ENCODE peak calls at places on chromosomes 13 and 19, in six cellular contexts. C is heart right ventricle; J is lung; L is mammary epithelial cell; Q is CD8-positive, alpha-beta T cell; V is esophagus squamous epithelium. D is an unnamed sample.

GRCh38 chr13:42486711-42487198 is 87.2 kb upstream of the TNFSF11 start:
- DNase-seq in C (no peak), J (no peak), L (peak; percentile 88), Q (no peak), V (no peak), D (peak; percentile 90)

GRCh38 chr19:19745496-19746285 is 12.8 kb upstream of the ZNF14 start:
- DNase-seq in C (no peak), J (peak; percentile 20), L (no peak), Q (no peak), V (no peak), D (no peak)

GRCh38 chr13:23288564-23288963 is 107.8 kb downstream of the SGCG start:
- DNase-seq in C (no peak), J (no peak), L (no peak), Q (no peak), V (no peak), D (no peak)

GRCh38 chr19:12272386-12272785 is 22.3 kb downstream of the ZNF44 start:
- DNase-seq in C (no peak), J (no peak), L (no peak), Q (no peak), V (no peak), D (no peak)

GRCh38 chr13:98083936-98084335 is 59.0 kb upstream of the FARP1 start:
- DNase-seq in C (no peak), J (no peak), L (peak; percentile 16), Q (no peak), V (no peak), D (peak; percentile 54)

GRCh38 chr13:79628463-79628862 is 147.5 kb downstream of the NDFIP2 start:
- DNase-seq in C (no peak), J (no peak), L (no peak), Q (no peak), V (no peak), D (no peak)

GRCh38 chr13:52779028-52779612 is 39.5 kb upstream of the CNMD start:
- DNase-seq in C (no peak), J (no peak), L (peak; percentile 52), Q (no peak), V (no peak), D (no peak)

GRCh38 chr19:37691881-37692504 is 27.6 kb downstream of the ZNF607 start:
- DNase-seq in C (peak; percentile 85), J (peak; percentile 69), L (peak; percentile 39), Q (peak; percentile 76), V (peak; percentile 31), D (peak; percentile 32)

GRCh38 chr13:66829803-66830202 is 400.3 kb downstream of the PCDH9 start:
- DNase-seq in C (no peak), J (no peak), L (no peak), Q (no peak), V (no peak), D (no peak)

GRCh38 chr13:73224708-73225107 is 165.9 kb downstream of the KLF5 start:
- DNase-seq in C (no peak), J (no peak), L (peak; percentile 85), Q (no peak), V (no peak), D (no peak)

GRCh38 chr13:37481005-37481857 is 117.3 kb downstream of the POSTN start:
- DNase-seq in C (no peak), J (no peak), L (peak; percentile 46), Q (no peak), V (no peak), D (no peak)

GRCh38 chr19:10861118-10861651 is 10.2 kb upstream of the CARM1 start:
- DNase-seq in C (no peak), J (no peak), L (no peak), Q (no peak), V (no peak), D (no peak)

GRCh38 chr13:96020155-96020575 is 33.0 kb downstream of the UGGT2 start:
- DNase-seq in C (peak; percentile 29), J (no peak), L (peak; percentile 39), Q (no peak), V (no peak), D (peak; percentile 50)

GRCh38 chr13:19069684-19070397 is 111.8 kb downstream of the TUBA3C start:
- DNase-seq in C (no peak), J (peak; percentile 18), L (no peak), Q (no peak), V (no peak), D (no peak)

GRCh38 chr13:71590654-71591148 is 276.3 kb downstream of the DACH1 start:
- DNase-seq in C (no peak), J (no peak), L (no peak), Q (no peak), V (no peak), D (no peak)

DNA sequence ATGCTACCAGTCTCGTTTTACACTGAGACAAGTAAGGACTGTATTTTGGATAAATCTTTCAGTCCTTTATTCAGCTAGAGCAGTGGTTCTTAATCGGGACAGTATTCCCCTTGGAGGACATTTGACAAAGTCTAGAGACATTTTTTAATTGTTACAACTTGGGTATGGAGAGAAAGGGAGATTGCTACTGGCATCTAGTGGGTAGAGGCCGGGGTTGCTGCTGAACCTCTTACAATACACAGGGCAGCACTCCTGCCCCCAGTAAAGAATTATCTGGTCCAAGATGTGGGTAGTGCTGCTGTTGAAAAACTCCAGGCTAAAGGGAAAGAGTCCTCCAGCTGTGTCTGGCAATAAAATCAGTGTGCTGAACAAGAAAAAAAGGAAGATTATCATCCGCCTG is 334.8 kb downstream of the SLC7A1 start:
- DNase-seq in C (no peak), J (no peak), L (no peak), Q (no peak), V (no peak), D (no peak)
- TF ChIP-seq CTCF in C (peak; percentile 56), J (no peak), L (no peak), Q (no peak), V (no peak), D (no peak)

GRCh38 chr13:46495066-46495465 is 57.9 kb upstream of the LRCH1 start:
- DNase-seq in C (no peak), J (no peak), L (no peak), Q (no peak), V (no peak), D (no peak)
- H3K27ac ChIP-seq in C (no peak overlapping the region), J (no peak overlapping the region), L (no peak overlapping the region), Q (no peak overlapping the region), V (no peak overlapping the region), D (no peak overlapping the region)

GRCh38 chr19:3852177-3852511 is 16.7 kb downstream of the ZFR2 start:
- DNase-seq in C (no peak), J (no peak), L (no peak), Q (no peak), V (no peak), D (no peak)

GRCh38 chr19:3851254-3852176 is 17.3 kb downstream of the ZFR2 start:
- DNase-seq in C (no peak), J (no peak), L (peak; percentile 8), Q (no peak), V (no peak), D (no peak)

GRCh38 chr19:3855321-3855720 is 13.5 kb downstream of the ZFR2 start:
- DNase-seq in C (no peak), J (no peak), L (no peak), Q (no peak), V (no peak), D (no peak)

GRCh38 chr19:3850320-3850972 is 18.4 kb downstream of the ZFR2 start:
- DNase-seq in C (no peak), J (no peak), L (no peak), Q (no peak), V (no peak), D (no peak)

GRCh38 chr19:3852614-3853254 is 16.1 kb downstream of the ZFR2 start:
- DNase-seq in C (peak; percentile 8), J (no peak), L (peak; percentile 95), Q (peak; percentile 27), V (no peak), D (peak; percentile 86)
- TF ChIP-seq CTCF in C (peak; percentile 22), J (no peak), L (peak; percentile 68), Q (peak; percentile 37), V (peak; percentile 35), D (peak; percentile 74)

DNA sequence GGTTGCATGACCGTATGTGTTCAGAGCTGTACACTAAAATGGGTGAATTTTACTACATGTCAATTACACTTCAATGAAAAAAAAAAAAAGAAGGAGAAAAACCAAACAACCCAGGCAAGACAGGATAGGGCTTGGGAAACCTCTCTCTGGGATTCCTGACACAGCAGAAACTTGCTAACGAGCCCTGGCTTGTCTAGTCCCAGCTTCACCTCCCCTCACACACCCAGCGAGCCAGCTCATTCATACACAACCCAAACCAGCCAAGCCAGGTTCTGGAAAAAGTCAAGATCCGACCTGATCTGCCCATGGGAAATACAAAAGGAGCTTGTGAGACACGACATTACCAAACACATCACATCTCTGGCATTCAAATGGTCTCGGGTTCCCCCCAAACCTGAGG is 3.7 kb upstream of the TECR start:
- DNase-seq in C (no peak), J (no peak), L (peak; percentile 100), Q (no peak), V (no peak), D (peak; percentile 99)
- H3K27ac ChIP-seq in C (no peak overlapping the region), J (no peak overlapping the region), L (peak overlapping the region; percentile 97), Q (no peak overlapping the region), V (peak overlapping the region; percentile 99), D (peak overlapping the region; percentile 97)

DNA sequence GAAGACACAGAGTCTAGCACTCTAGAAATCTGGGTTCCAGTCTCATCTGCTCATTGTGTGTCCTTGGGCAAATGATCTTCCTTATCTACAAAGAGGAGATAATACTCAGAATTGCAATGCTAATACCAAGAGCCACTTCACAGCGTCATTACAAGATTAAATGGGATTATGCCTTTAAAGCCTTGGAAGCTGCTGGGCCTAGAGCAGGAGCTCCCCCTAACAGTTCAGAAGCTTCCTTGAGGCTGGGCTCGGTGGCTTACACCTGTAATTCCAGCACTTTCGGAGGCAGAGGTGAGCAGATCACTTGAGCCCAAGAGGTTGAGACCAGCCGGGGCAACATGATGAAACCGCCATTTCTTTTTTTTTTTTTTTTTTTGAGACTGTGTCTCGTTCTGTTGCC is 27.6 kb downstream of the AP2S1 start:
- DNase-seq in C (no peak), J (no peak), L (no peak), Q (no peak), V (no peak), D (no peak)
- TF ChIP-seq CTCF in C (no peak), J (no peak), L (no peak), Q (no peak), V (no peak), D (no peak)

DNA sequence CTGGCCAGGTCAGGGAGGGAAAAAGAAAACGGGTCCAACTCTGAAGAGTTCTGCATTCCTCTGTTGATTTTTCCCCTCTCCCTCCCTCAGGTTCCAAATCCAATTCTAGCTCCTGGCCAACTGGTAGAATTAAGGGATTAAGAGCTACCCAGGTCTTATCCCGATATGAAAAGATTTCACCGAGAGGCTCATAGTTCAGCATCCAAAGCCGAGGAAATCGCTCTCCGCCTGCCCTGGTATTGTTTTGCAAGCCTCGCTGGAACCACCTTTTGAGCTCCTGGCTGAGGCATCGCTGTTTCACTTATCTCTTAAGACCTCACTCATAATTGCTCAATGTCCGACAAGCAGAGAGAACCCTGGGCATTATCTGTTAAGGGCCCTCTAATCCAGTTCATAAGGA is 180.4 kb downstream of the URI1 start:
- DNase-seq in C (no peak), J (no peak), L (no peak), Q (no peak), V (no peak), D (no peak)
- H3K27ac ChIP-seq in C (no peak overlapping the region), J (no peak overlapping the region), L (no peak overlapping the region), Q (no peak overlapping the region), V (no peak overlapping the region), D (no peak overlapping the region)

GRCh38 chr19:38718747-38719543 is 25.3 kb downstream of the CAPN12 start:
- DNase-seq in C (peak; percentile 70), J (peak; percentile 50), L (peak; percentile 68), Q (no peak), V (no peak), D (peak; percentile 41)
- TF ChIP-seq CTCF in C (peak; percentile 39), J (no peak), L (peak; percentile 61), Q (no peak), V (no peak), D (peak; percentile 57)